ENCODE peak calls at places on chromosomes 7 and 10, in six cellular contexts. D is GM12878, H is keratinocyte, J is endothelial cell of umbilical vein, W is MM.1S, G is neural progenitor cell. F is an unnamed sample.

GRCh38 chr7:35652124-35652523 is 42.8 kb downstream of the HERPUD2 start:
- DNase-seq in W (no peak), J (no peak), D (no peak), H (no peak), G (no peak), F (no peak)

GRCh38 chr10:43186150-43186549 is 47.9 kb downstream of the CSGALNACT2 start:
- DNase-seq in G (no peak), W (no peak), J (no peak), H (no peak), D (no peak), F (no peak)

GRCh38 chr10:12533723-12534122 is 184.4 kb downstream of the CAMK1D start:
- DNase-seq in G (no peak), W (no peak), H (no peak), D (no peak), J (no peak), F (no peak)

GRCh38 chr7:104883718-104884452 is 130.1 kb upstream of the KMT2E start:
- DNase-seq in D (peak), W (peak), H (peak), J (peak), G (peak), F (peak)

GRCh38 chr10:35025916-35026315 is 64.2 kb downstream of the CUL2 start:
- DNase-seq in J (no peak), H (peak), W (no peak), G (no peak), D (no peak), F (no peak)

GRCh38 chr10:19500959-19501358 is 315.3 kb upstream of the PLXDC2 start:
- DNase-seq in D (no peak), G (no peak), W (no peak), J (no peak), H (no peak), F (no peak)

GRCh38 chr7:118626739-118627138 is 402.2 kb downstream of the ANKRD7 start:
- DNase-seq in W (no peak), H (no peak), J (no peak), G (no peak), D (no peak), F (no peak)

GRCh38 chr10:98028168-98028770 is 2.2 kb downstream of the CRTAC1 start:
- DNase-seq in W (peak), G (peak), J (peak), D (no peak), H (peak), F (peak)

GRCh38 chr7:55420535-55420934 is 55.4 kb downstream of the LANCL2 start:
- DNase-seq in D (no peak), G (no peak), W (no peak), H (no peak), J (no peak), F (no peak)

GRCh38 chr10:784759-785538 is 95.5 kb upstream of the DIP2C start:
- DNase-seq in H (no peak), G (peak), D (no peak), J (peak), W (no peak), F (no peak)

GRCh38 chr7:105776068-105776790 is 100.2 kb downstream of the ATXN7L1 start:
- DNase-seq in D (no peak), J (peak), W (no peak), H (no peak), G (peak), F (peak)

GRCh38 chr7:105136221-105136620 is 122.2 kb downstream of the KMT2E start:
- DNase-seq in W (no peak), G (peak), H (no peak), D (no peak), J (no peak), F (no peak)

GRCh38 chr7:128389815-128390329 is 19.9 kb downstream of the IMPDH1 start:
- DNase-seq in H (no peak), J (no peak), W (no peak), D (no peak), G (no peak), F (no peak)

GRCh38 chr7:128387216-128387615 is 22.6 kb downstream of the IMPDH1 start:
- DNase-seq in J (no peak), H (no peak), G (no peak), D (no peak), W (no peak), F (no peak)

GRCh38 chr7:128386415-128386925 is 23.3 kb downstream of the IMPDH1 start:
- DNase-seq in H (no peak), W (no peak), J (no peak), G (no peak), D (no peak), F (no peak)

GRCh38 chr7:128389085-128389814 is 20.5 kb downstream of the IMPDH1 start:
- DNase-seq in D (no peak), H (no peak), W (no peak), G (peak), J (no peak), F (no peak)

GRCh38 chr7:128387663-128388485 is 21.9 kb downstream of the IMPDH1 start:
- DNase-seq in D (no peak), J (peak), H (no peak), G (peak), W (peak), F (peak)
- TF ChIP-seq EZH2 in D (no peak), J (no peak), H (no peak), G (no peak), W (no peak), F (no peak)

DNA sequence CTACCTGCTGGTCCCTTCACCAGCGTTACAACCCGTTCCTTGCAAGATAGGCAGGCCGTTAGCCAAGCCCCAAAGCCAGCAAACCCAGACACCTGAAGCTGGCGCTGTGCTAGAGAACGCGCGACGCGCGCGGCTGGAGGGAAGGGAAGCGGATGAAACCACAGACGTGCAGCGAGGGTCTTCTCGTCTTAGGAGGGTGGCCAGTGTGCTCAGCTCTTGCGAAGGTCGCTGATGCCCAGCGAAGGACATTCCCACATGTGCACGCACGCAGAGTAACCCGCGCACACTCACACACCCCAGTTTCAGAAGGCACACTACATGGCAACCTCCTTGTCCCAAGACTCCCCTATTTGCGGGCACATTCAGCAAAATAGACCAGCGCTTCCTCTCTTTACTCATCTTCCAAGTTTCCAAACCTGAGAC is 941 bp downstream of the TMEM26 start:
- DNase-seq in G (peak), H (no peak), D (no peak), J (no peak), W (no peak), F (no peak)
- TF ChIP-seq EZH2 in G (no peak), H (no peak), D (no peak), J (no peak), W (no peak), F (peak)

GRCh38 chr10:133164816-133165555 is 5.0 kb downstream of the KNDC1 start:
- DNase-seq in G (no peak), W (no peak), H (no peak), D (no peak), J (no peak), F (no peak)
- TF ChIP-seq EZH2 in G (no peak), W (no peak), H (no peak), D (no peak), J (no peak), F (no peak)

GRCh38 chr7:45888993-45889366 is 692 bp downstream of the IGFBP1 start:
- DNase-seq in J (no peak), W (no peak), G (no peak), D (no peak), H (no peak), F (peak)
- TF ChIP-seq EZH2 in J (no peak), W (no peak), G (peak), D (no peak), H (no peak), F (no peak)

GRCh38 chr7:33876600-33877274 is 28.6 kb upstream of the BMPER start:
- DNase-seq in W (no peak), J (no peak), G (no peak), D (no peak), H (no peak), F (no peak)
- TF ChIP-seq EZH2 in W (no peak), J (no peak), G (no peak), D (no peak), H (no peak), F (no peak)

GRCh38 chr7:158420591-158421340 is 166.9 kb downstream of the PTPRN2 start:
- DNase-seq in G (no peak), D (no peak), H (no peak), W (no peak), J (no peak), F (no peak)
- TF ChIP-seq EZH2 in G (no peak), D (no peak), H (no peak), W (no peak), J (no peak), F (no peak)

DNA sequence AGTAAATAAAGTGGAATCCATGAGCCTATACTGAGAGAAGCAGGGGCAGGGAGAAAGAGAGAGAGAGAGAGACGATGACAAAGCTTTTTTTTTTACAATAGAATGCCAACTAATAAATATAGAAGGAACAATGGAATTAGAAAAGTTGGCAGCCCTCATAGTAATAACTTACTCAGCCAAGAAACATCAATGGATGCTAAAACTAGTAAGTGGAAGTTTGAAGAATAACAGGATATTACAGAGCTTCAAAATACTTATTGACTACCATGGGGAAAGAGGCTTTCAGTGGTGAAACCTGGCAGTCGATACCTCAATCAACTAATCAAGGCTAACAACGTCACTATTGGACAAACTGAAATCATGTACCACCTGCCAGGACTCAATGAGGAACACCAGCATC is 100.5 kb upstream of the LRRC4 start:
- DNase-seq in H (no peak), D (no peak), W (no peak), G (no peak), J (peak), F (no peak)
- TF ChIP-seq EZH2 in H (no peak), D (no peak), W (no peak), G (no peak), J (no peak), F (no peak)